ENCODE peak calls at places on chromosomes 3 and 15, in seven cellular contexts. A, E, U, S, C, B and G are unnamed samples.
A peak's percentile ranks its signal among the peaks of the same experiment; 100 is the strongest.

GRCh38 chr3:70264122-70264780 is 48.2 kb downstream of the MDFIC2 start:
- DNase-seq in A (no peak), E (no peak), U (no peak), S (no peak), C (no peak), B (no peak), G (no peak)

GRCh38 chr3:31196881-31197364 is 302.5 kb upstream of the GADL1 start:
- DNase-seq in A (no peak), E (peak; percentile 81), U (peak; percentile 99), S (no peak), C (no peak), B (no peak), G (no peak)

GRCh38 chr3:175951047-175951694 is 1092.0 kb downstream of the NAALADL2 start:
- DNase-seq in A (no peak), E (peak; percentile 49), U (peak; percentile 42), S (no peak), C (no peak), B (peak; percentile 18), G (no peak)

GRCh38 chr3:122299872-122300460 is 25.1 kb upstream of the CSTA start:
- DNase-seq in A (no peak), E (no peak), U (no peak), S (no peak), C (no peak), B (no peak), G (peak; percentile 7)

GRCh38 chr3:194093822-194094221 is 42.1 kb upstream of the HES1 start:
- DNase-seq in A (no peak), E (no peak), U (no peak), S (no peak), C (no peak), B (no peak), G (no peak)

GRCh38 chr15:79682851-79683288 is 213.9 kb downstream of the MTHFS start:
- DNase-seq in A (no peak), E (peak; percentile 65), U (peak; percentile 73), S (no peak), C (no peak), B (no peak), G (no peak)

GRCh38 chr3:72485649-72486048 is 362.6 kb downstream of the SHQ1 start:
- DNase-seq in A (no peak), E (peak; percentile 56), U (peak; percentile 82), S (no peak), C (no peak), B (no peak), G (no peak)

GRCh38 chr3:354433-354832 is 157.9 kb downstream of the CHL1 start:
- DNase-seq in A (no peak), E (peak; percentile 18), U (peak; percentile 31), S (peak; percentile 27), C (no peak), B (peak; percentile 29), G (peak; percentile 47)

GRCh38 chr3:50370594-50370993 is 11.3 kb upstream of the TMEM115 start:
- DNase-seq in A (no peak), E (no peak), U (no peak), S (no peak), C (no peak), B (no peak), G (no peak)

GRCh38 chr15:67068724-67069400 is 3.5 kb downstream of the SMAD3 start:
- DNase-seq in A (no peak), E (no peak), U (peak; percentile 57), S (no peak), C (no peak), B (no peak), G (no peak)

GRCh38 chr15:52104532-52105004 is 8.0 kb downstream of the BCL2L10 start:
- DNase-seq in A (no peak), E (no peak), U (no peak), S (no peak), C (no peak), B (no peak), G (no peak)

GRCh38 chr15:83653288-83653638 is 660 bp upstream of the ADAMTSL3 start:
- DNase-seq in A (peak; percentile 71), E (no peak), U (no peak), S (no peak), C (no peak), B (no peak), G (no peak)

GRCh38 chr15:99999282-100000070 is 266.2 kb upstream of the LYSMD4 start:
- DNase-seq in A (no peak), E (no peak), U (no peak), S (no peak), C (no peak), B (no peak), G (no peak)

GRCh38 chr3:96319176-96319575 is 495.2 kb upstream of the EPHA6 start:
- DNase-seq in A (no peak), E (no peak), U (no peak), S (no peak), C (no peak), B (no peak), G (no peak)

GRCh38 chr3:124766113-124767095 is 36.2 kb downstream of the UMPS start:
- DNase-seq in A (no peak), E (no peak), U (no peak), S (no peak), C (no peak), B (no peak), G (no peak)

GRCh38 chr3:106068795-106069194 is 200.0 kb upstream of the CBLB start:
- DNase-seq in A (no peak), E (no peak), U (peak; percentile 55), S (no peak), C (no peak), B (no peak), G (no peak)

GRCh38 chr3:100368421-100368820 is 32.5 kb downstream of the TOMM70 start:
- DNase-seq in A (no peak), E (no peak), U (no peak), S (no peak), C (no peak), B (no peak), G (no peak)

GRCh38 chr15:57591822-57592367 is at the start of gene MYZAP:
- DNase-seq in A (peak; percentile 89), E (no peak), U (no peak), S (peak; percentile 55), C (peak; percentile 81), B (no peak), G (peak; percentile 78)

GRCh38 chr3:122410111-122410510 is 5.8 kb downstream of the WDR5B start:
- DNase-seq in A (no peak), E (no peak), U (no peak), S (no peak), C (no peak), B (no peak), G (no peak)

GRCh38 chr3:40971191-40972168 is 227.8 kb upstream of the CTNNB1 start:
- DNase-seq in A (peak; percentile 78), E (peak; percentile 96), U (peak; percentile 93), S (no peak), C (peak; percentile 68), B (peak; percentile 65), G (no peak)

GRCh38 chr3:60161334-60161733 is 1089.9 kb downstream of the FHIT start:
- DNase-seq in A (no peak), E (no peak), U (no peak), S (no peak), C (no peak), B (no peak), G (no peak)

GRCh38 chr3:36957862-36958686 is 13.2 kb upstream of the TRANK1 start:
- DNase-seq in A (no peak), E (peak; percentile 69), U (peak; percentile 44), S (no peak), C (no peak), B (peak; percentile 58), G (no peak)

GRCh38 chr3:9278498-9278897 is 29.1 kb upstream of the SRGAP3 start:
- DNase-seq in A (no peak), E (no peak), U (no peak), S (no peak), C (no peak), B (no peak), G (no peak)

GRCh38 chr15:71713191-71713798 is 97.1 kb upstream of the NR2E3 start:
- DNase-seq in A (no peak), E (no peak), U (no peak), S (no peak), C (no peak), B (no peak), G (no peak)

GRCh38 chr3:136804813-136805212 is 14.1 kb upstream of the SLC35G2 start:
- DNase-seq in A (no peak), E (no peak), U (no peak), S (no peak), C (no peak), B (no peak), G (no peak)

GRCh38 chr3:23615068-23615467 is 190.7 kb upstream of the UBE2E1 start:
- DNase-seq in A (no peak), E (no peak), U (no peak), S (no peak), C (no peak), B (no peak), G (no peak)

GRCh38 chr3:129106320-129106719 is 15.3 kb downstream of the RAB43 start:
- DNase-seq in A (no peak), E (no peak), U (no peak), S (no peak), C (no peak), B (no peak), G (no peak)
- TF ChIP-seq CTCF in A (no peak), E (no peak), U (no peak), S (no peak), C (no peak), B (no peak), G (no peak)

GRCh38 chr3:163043074-163043473 is 1546.5 kb downstream of the OTOL1 start:
- DNase-seq in A (no peak), E (no peak), U (peak; percentile 3), S (no peak), C (no peak), B (no peak), G (no peak)
- TF ChIP-seq CTCF in A (no peak), E (no peak), U (peak; percentile 32), S (no peak), C (no peak), B (peak; percentile 47), G (no peak)

GRCh38 chr3:184808021-184808420 is 3.9 kb upstream of the VPS8 start:
- DNase-seq in A (no peak), E (no peak), U (no peak), S (no peak), C (no peak), B (no peak), G (peak; percentile 36)
- TF ChIP-seq CTCF in A (no peak), E (no peak), U (peak; percentile 9), S (peak; percentile 52), C (no peak), B (peak; percentile 44), G (peak; percentile 30)

GRCh38 chr3:127847236-127847720 is 25.0 kb upstream of the MGLL start:
- DNase-seq in A (no peak), E (no peak), U (no peak), S (no peak), C (no peak), B (no peak), G (no peak)

GRCh38 chr3:127851899-127852298 is 29.6 kb upstream of the MGLL start:
- DNase-seq in A (no peak), E (no peak), U (no peak), S (no peak), C (no peak), B (no peak), G (no peak)

GRCh38 chr3:127846576-127846975 is 24.3 kb upstream of the MGLL start:
- DNase-seq in A (no peak), E (no peak), U (no peak), S (no peak), C (no peak), B (no peak), G (no peak)

GRCh38 chr3:127849368-127849767 is 27.1 kb upstream of the MGLL start:
- DNase-seq in A (no peak), E (no peak), U (no peak), S (no peak), C (no peak), B (no peak), G (no peak)

GRCh38 chr3:127848131-127849129 is 26.1 kb upstream of the MGLL start:
- DNase-seq in A (no peak), E (no peak), U (peak; percentile 36), S (no peak), C (no peak), B (no peak), G (no peak)
- TF ChIP-seq CTCF in A (no peak), E (peak; percentile 9), U (peak; percentile 36), S (no peak), C (no peak), B (no peak), G (no peak)